ENCODE peak calls at places on chromosomes 5 and 9, in four cellular contexts. One of them, this sample, is unnamed.

GRCh38 chr5:66440202-66440680 is 156.0 kb upstream of the MAST4 start:
- DNase-seq in cardiac septum: no peak
- DNase-seq in cardiac muscle cell: no peak
- DNase-seq in neural crest cell: no peak
- DNase-seq in this sample: no peak

GRCh38 chr5:60649288-60649917 is 50.6 kb downstream of the DEPDC1B start:
- DNase-seq in cardiac muscle cell: peak; percentile 36
- DNase-seq in neural crest cell: no peak
- DNase-seq in cardiac septum: no peak
- DNase-seq in this sample: peak; percentile 45

GRCh38 chr5:145903113-145903512 is 30.3 kb upstream of the GRXCR2 start:
- DNase-seq in cardiac muscle cell: no peak
- DNase-seq in cardiac septum: no peak
- DNase-seq in neural crest cell: no peak
- DNase-seq in this sample: no peak

GRCh38 chr9:137085918-137086530 is 761 bp upstream of the MAN1B1 start:
- DNase-seq in cardiac septum: no peak
- DNase-seq in cardiac muscle cell: peak; percentile 36
- DNase-seq in neural crest cell: no peak
- DNase-seq in this sample: no peak

GRCh38 chr9:16619897-16620296 is 250.6 kb downstream of the BNC2 start:
- DNase-seq in cardiac septum: no peak
- DNase-seq in cardiac muscle cell: no peak
- DNase-seq in neural crest cell: no peak
- DNase-seq in this sample: no peak

GRCh38 chr9:15738011-15738410 is 185.2 kb downstream of the CCDC171 start:
- DNase-seq in cardiac muscle cell: no peak
- DNase-seq in neural crest cell: no peak
- DNase-seq in cardiac septum: no peak
- DNase-seq in this sample: no peak

GRCh38 chr9:125654121-125654520 is 52.9 kb downstream of the MAPKAP1 start:
- DNase-seq in cardiac muscle cell: no peak
- DNase-seq in cardiac septum: no peak
- DNase-seq in neural crest cell: no peak
- DNase-seq in this sample: no peak

GRCh38 chr5:158560170-158560569 is 539.5 kb downstream of the EBF1 start:
- DNase-seq in cardiac septum: no peak
- DNase-seq in cardiac muscle cell: no peak
- DNase-seq in neural crest cell: no peak
- DNase-seq in this sample: no peak

GRCh38 chr5:155293605-155294178 is 280.1 kb downstream of the KIF4B start:
- DNase-seq in cardiac muscle cell: peak; percentile 43
- DNase-seq in neural crest cell: no peak
- DNase-seq in cardiac septum: no peak
- DNase-seq in this sample: no peak

GRCh38 chr5:32612134-32612888 is 27.0 kb downstream of the SUB1 start:
- DNase-seq in cardiac muscle cell: peak; percentile 5
- DNase-seq in neural crest cell: no peak
- DNase-seq in cardiac septum: no peak
- DNase-seq in this sample: no peak

GRCh38 chr5:1522601-1523479 is 920 bp downstream of the LPCAT1 start:
- DNase-seq in neural crest cell: no peak
- DNase-seq in cardiac muscle cell: peak; percentile 42
- DNase-seq in cardiac septum: peak; percentile 75
- DNase-seq in this sample: no peak

GRCh38 chr9:129557192-129558036 is 63.5 kb downstream of the C9orf50 start:
- DNase-seq in cardiac muscle cell: peak; percentile 81
- DNase-seq in neural crest cell: peak; percentile 71
- DNase-seq in cardiac septum: no peak
- DNase-seq in this sample: peak; percentile 27

GRCh38 chr5:57447656-57448055 is 35.0 kb downstream of the ACTBL2 start:
- DNase-seq in cardiac septum: no peak
- DNase-seq in neural crest cell: no peak
- DNase-seq in cardiac muscle cell: no peak
- DNase-seq in this sample: no peak

GRCh38 chr9:80163889-80164288 is 592.1 kb downstream of the TLE4 start:
- DNase-seq in cardiac muscle cell: no peak
- DNase-seq in cardiac septum: no peak
- DNase-seq in neural crest cell: no peak
- DNase-seq in this sample: no peak

GRCh38 chr9:36592801-36593583 is 20.3 kb downstream of the MELK start:
- DNase-seq in neural crest cell: no peak
- DNase-seq in cardiac muscle cell: no peak
- DNase-seq in cardiac septum: no peak
- DNase-seq in this sample: no peak

GRCh38 chr5:1021136-1021968 is 12.8 kb downstream of the NKD2 start:
- DNase-seq in cardiac septum: no peak
- DNase-seq in cardiac muscle cell: peak; percentile 37
- DNase-seq in neural crest cell: no peak
- DNase-seq in this sample: no peak

GRCh38 chr9:114007991-114008666 is 70.0 kb downstream of the AMBP start:
- DNase-seq in neural crest cell: no peak
- DNase-seq in cardiac septum: peak; percentile 70
- DNase-seq in cardiac muscle cell: no peak
- DNase-seq in this sample: no peak

GRCh38 chr5:96934291-96934694 is 1.6 kb upstream of the LNPEP start:
- DNase-seq in cardiac muscle cell: peak; percentile 15
- DNase-seq in neural crest cell: peak; percentile 4
- DNase-seq in cardiac septum: no peak
- DNase-seq in this sample: no peak

GRCh38 chr5:171801-172331 is 19.4 kb upstream of the LRRC14B start:
- DNase-seq in cardiac septum: peak; percentile 73
- DNase-seq in neural crest cell: no peak
- DNase-seq in cardiac muscle cell: no peak
- DNase-seq in this sample: no peak

GRCh38 chr5:43802119-43802518 is 199.1 kb downstream of the NNT start:
- DNase-seq in cardiac muscle cell: no peak
- DNase-seq in cardiac septum: no peak
- DNase-seq in neural crest cell: no peak
- DNase-seq in this sample: peak; percentile 72

This sample was measured in LoVo.